ENCODE peak calls at places on chromosomes 16 and 17, in eight cellular contexts. F, Z, D, T, U, I, P and L are unnamed samples.
A peak's percentile ranks its signal among the peaks of the same experiment; 100 is the strongest.

GRCh38 chr16:6967796-6968195 is 364.8 kb upstream of the RBFOX1 start:
- DNase-seq in F (no peak), Z (no peak), D (no peak), T (no peak), U (no peak), I (no peak), P (no peak), L (no peak)

GRCh38 chr17:11302395-11302932 is 61.5 kb downstream of the SHISA6 start:
- DNase-seq in F (no peak), Z (no peak), D (no peak), T (no peak), U (no peak), I (no peak), P (no peak), L (no peak)

GRCh38 chr16:52512297-52512987 is 34.5 kb downstream of the TOX3 start:
- DNase-seq in F (no peak), Z (no peak), D (no peak), T (no peak), U (no peak), I (no peak), P (no peak), L (no peak)

GRCh38 chr16:85498607-85499006 is 114.5 kb upstream of the GSE1 start:
- DNase-seq in F (peak; percentile 69), Z (peak; percentile 77), D (no peak), T (peak; percentile 49), U (no peak), I (no peak), P (no peak), L (peak; percentile 68)

GRCh38 chr17:61338000-61338864 is 61.4 kb upstream of the TBX2 start:
- DNase-seq in F (peak; percentile 53), Z (no peak), D (no peak), T (no peak), U (no peak), I (peak; percentile 40), P (no peak), L (peak; percentile 46)

GRCh38 chr16:86919531-86920305 is 341.4 kb downstream of the FOXL1 start:
- DNase-seq in F (no peak), Z (peak; percentile 54), D (no peak), T (no peak), U (no peak), I (no peak), P (no peak), L (no peak)

GRCh38 chr16:16782153-16782552 is 403.2 kb downstream of the NPIPA7 start:
- DNase-seq in F (no peak), Z (no peak), D (no peak), T (no peak), U (no peak), I (no peak), P (no peak), L (no peak)

GRCh38 chr17:12667299-12667958 is 1.7 kb downstream of the MYOCD start:
- DNase-seq in F (peak; percentile 34), Z (no peak), D (no peak), T (peak; percentile 22), U (peak; percentile 8), I (no peak), P (no peak), L (peak; percentile 74)

GRCh38 chr17:40554646-40555295 is 10.5 kb downstream of the CCR7 start:
- DNase-seq in F (no peak), Z (peak; percentile 47), D (no peak), T (no peak), U (no peak), I (no peak), P (peak; percentile 6), L (no peak)

GRCh38 chr16:57178296-57178695 is 7.5 kb downstream of the PSME3IP1 start:
- DNase-seq in F (no peak), Z (no peak), D (no peak), T (no peak), U (no peak), I (no peak), P (no peak), L (no peak)

GRCh38 chr17:31469959-31470358 is 78.5 kb downstream of the RAB11FIP4 start:
- DNase-seq in F (no peak), Z (no peak), D (no peak), T (no peak), U (no peak), I (no peak), P (no peak), L (no peak)

GRCh38 chr17:81483085-81483861 is 29.3 kb downstream of the ACTG1 start:
- DNase-seq in F (peak; percentile 80), Z (peak; percentile 87), D (peak; percentile 91), T (peak; percentile 51), U (no peak), I (no peak), P (peak; percentile 58), L (peak; percentile 96)

GRCh38 chr17:69533481-69534234 is 119.2 kb downstream of the MAP2K6 start:
- DNase-seq in F (no peak), Z (no peak), D (no peak), T (no peak), U (no peak), I (no peak), P (no peak), L (no peak)

GRCh38 chr17:38417210-38417951 is 10.9 kb upstream of the ARHGAP23 start:
- DNase-seq in F (no peak), Z (no peak), D (no peak), T (peak; percentile 56), U (no peak), I (no peak), P (no peak), L (no peak)

GRCh38 chr17:78383725-78384471 is 5.4 kb downstream of the PGS1 start:
- DNase-seq in F (peak; percentile 78), Z (peak; percentile 85), D (peak; percentile 24), T (peak; percentile 26), U (peak; percentile 36), I (peak; percentile 97), P (peak; percentile 60), L (peak; percentile 76)

GRCh38 chr16:15492091-15492740 is 57.8 kb downstream of the BMERB1 start:
- DNase-seq in F (no peak), Z (peak; percentile 42), D (no peak), T (peak; percentile 7), U (no peak), I (no peak), P (no peak), L (no peak)

GRCh38 chr16:15493416-15494181 is 59.2 kb downstream of the BMERB1 start:
- DNase-seq in F (no peak), Z (peak; percentile 27), D (no peak), T (no peak), U (peak; percentile 67), I (no peak), P (no peak), L (no peak)

GRCh38 chr16:15491430-15491829 is 57.0 kb downstream of the BMERB1 start:
- DNase-seq in F (no peak), Z (peak; percentile 15), D (no peak), T (no peak), U (no peak), I (no peak), P (no peak), L (no peak)

GRCh38 chr16:15495898-15496297 is 61.5 kb downstream of the BMERB1 start:
- DNase-seq in F (no peak), Z (no peak), D (no peak), T (no peak), U (no peak), I (no peak), P (no peak), L (no peak)

DNA sequence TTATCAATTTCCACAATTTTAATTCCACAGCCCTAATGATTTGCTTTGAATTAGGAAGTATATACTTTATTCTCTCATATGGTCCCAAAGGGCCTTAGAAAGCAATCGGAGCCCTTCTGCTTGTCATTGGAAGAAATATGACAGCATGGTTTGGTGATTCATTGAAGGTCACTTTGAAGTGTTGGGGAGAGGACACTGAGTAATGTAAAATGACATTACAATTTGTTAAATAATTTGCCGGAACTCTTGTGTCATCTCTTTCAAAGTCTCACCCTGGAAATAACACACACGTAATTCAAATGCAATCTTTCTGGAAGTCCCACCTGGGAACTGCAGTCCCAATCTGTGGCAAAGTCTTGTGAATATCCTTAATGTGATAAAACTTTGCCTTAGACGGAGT is 59.8 kb downstream of the BMERB1 start:
- DNase-seq in F (no peak), Z (peak; percentile 6), D (no peak), T (no peak), U (no peak), I (no peak), P (no peak), L (no peak)
- H3K27ac ChIP-seq in F (peak overlapping the region; percentile 18), Z (no peak overlapping the region), D (no peak overlapping the region), T (no peak overlapping the region), U (no peak overlapping the region), I (no peak overlapping the region), P (no peak overlapping the region), L (no peak overlapping the region)

DNA sequence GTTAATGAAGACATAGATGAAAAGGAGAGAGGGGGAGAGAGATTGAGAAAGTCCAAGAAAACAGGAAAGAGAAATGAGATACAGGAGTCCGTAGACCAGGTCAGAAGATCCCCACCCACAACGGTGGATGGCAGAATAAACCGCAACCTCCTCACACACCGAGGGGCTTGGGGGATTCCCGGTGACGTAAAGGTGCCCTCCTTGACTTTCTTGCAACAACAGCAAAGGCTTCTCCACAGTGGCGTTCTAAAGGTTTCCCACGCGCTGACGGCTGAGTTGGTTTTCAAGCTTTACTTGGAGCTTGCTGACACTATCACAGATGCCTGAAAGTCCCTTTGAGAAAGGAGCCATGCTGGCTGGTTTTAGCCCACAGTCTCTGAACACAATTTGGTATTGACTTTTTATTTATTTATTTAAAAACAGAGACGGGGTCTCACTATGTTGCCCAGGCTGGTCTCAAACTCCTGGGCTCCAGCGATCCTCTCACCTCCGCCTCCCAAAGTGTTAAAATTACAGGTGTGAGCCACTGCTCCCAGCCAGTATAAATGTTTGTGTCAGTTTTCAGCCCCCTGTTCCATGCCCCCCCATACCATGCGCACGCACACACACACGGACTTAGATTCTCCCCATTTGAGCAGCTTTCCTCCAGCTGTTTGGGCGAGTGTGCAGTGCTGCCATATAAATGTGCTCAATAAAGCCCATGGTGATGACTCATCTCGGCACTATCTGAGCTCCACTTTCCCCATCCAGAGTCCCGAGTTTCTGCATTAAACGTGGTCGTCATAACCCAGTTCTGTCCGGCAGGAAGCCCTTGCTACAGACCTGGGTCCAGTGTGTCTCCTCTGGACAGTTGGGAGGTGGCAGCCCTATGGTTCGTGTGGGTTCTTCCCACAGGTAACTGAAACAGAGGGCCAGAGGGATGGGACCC is 33.0 kb upstream of the SEC14L1 start:
- DNase-seq in F (no peak), Z (peak; percentile 51), D (no peak), T (no peak), U (peak; percentile 47), I (no peak), P (no peak), L (no peak)
- H3K36me3 ChIP-seq in F (no peaks in the 10 kb centered on the region), Z (no peaks in the 10 kb centered on the region), D (no peaks in the 10 kb centered on the region), T (no peaks in the 10 kb centered on the region), U (no peaks in the 10 kb centered on the region), I (no peaks in the 10 kb centered on the region), P (no peaks in the 10 kb centered on the region), L (no peaks in the 10 kb centered on the region)

DNA sequence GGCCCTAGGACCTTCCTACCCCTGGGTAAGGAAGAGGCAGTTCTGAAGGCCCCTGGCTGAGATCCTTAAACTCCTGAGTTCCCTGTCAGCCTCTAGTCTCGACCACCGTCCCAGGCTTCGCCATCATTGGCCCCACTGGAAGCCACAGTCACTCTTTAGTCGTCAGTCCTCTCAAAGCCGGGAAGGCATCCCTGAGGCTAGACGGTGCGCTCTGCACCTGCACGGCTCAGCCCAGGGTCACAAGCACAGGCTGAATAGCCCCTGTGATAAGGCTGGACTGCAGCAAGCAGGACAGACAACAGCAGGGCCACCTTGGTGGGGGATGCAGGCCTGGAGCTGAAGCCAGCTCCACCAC is 3.3 kb upstream of the HEXIM1 start:
- DNase-seq in F (no peak), Z (no peak), D (no peak), T (no peak), U (no peak), I (no peak), P (no peak), L (no peak)
- H3K27ac ChIP-seq in F (peak overlapping the region; percentile 95), Z (peak overlapping the region; percentile 86), D (peak overlapping the region; percentile 63), T (no peak overlapping the region), U (peak overlapping the region; percentile 86), I (no peak overlapping the region), P (peak overlapping the region; percentile 86), L (no peak overlapping the region)

GRCh38 chr16:89738538-89739317 is 17.4 kb downstream of the ZNF276 start:
- DNase-seq in F (no peak), Z (no peak), D (no peak), T (no peak), U (no peak), I (no peak), P (no peak), L (no peak)
- H3K36me3 ChIP-seq in F (peaks cover 76% of the 10 kb centered on the region), Z (peaks cover 71% of the 10 kb centered on the region), D (peaks cover 4% of the 10 kb centered on the region), T (peaks cover 100% of the 10 kb centered on the region), U (peaks cover 63% of the 10 kb centered on the region), I (peaks cover 23% of the 10 kb centered on the region), P (peaks cover 41% of the 10 kb centered on the region), L (peaks cover 75% of the 10 kb centered on the region)